ENCODE peak calls at places on chromosomes 6 and 20, in eight cellular contexts. One of them, this sample, is unnamed.

GRCh38 chr6:88972504-88973423 is 9.3 kb upstream of the RNGTT start:
- DNase-seq in thoracic aorta: no peak
- DNase-seq in hepatocyte: no peak
- DNase-seq in lower leg skin: no peak
- DNase-seq in left ventricle myocardium inferior: no peak
- DNase-seq in lung: no peak
- DNase-seq in suprapubic skin: no peak
- DNase-seq in adrenal gland: no peak
- DNase-seq in this sample: no peak

GRCh38 chr6:84227044-84227433 is 404 bp downstream of the CEP162 start:
- DNase-seq in thoracic aorta: no peak
- DNase-seq in hepatocyte: peak; percentile 7
- DNase-seq in lower leg skin: no peak
- DNase-seq in left ventricle myocardium inferior: no peak
- DNase-seq in lung: no peak
- DNase-seq in suprapubic skin: no peak
- DNase-seq in adrenal gland: peak; percentile 15
- DNase-seq in this sample: no peak

GRCh38 chr6:72554761-72555221 is 67.1 kb upstream of the KCNQ5 start:
- DNase-seq in thoracic aorta: no peak
- DNase-seq in hepatocyte: no peak
- DNase-seq in lower leg skin: no peak
- DNase-seq in left ventricle myocardium inferior: no peak
- DNase-seq in lung: no peak
- DNase-seq in suprapubic skin: no peak
- DNase-seq in adrenal gland: no peak
- DNase-seq in this sample: no peak

GRCh38 chr20:12072945-12073245 is 155.2 kb downstream of the BTBD3 start:
- DNase-seq in thoracic aorta: no peak
- DNase-seq in hepatocyte: no peak
- DNase-seq in lower leg skin: no peak
- DNase-seq in left ventricle myocardium inferior: no peak
- DNase-seq in lung: no peak
- DNase-seq in suprapubic skin: no peak
- DNase-seq in adrenal gland: no peak
- DNase-seq in this sample: no peak

GRCh38 chr6:47670851-47671250 is 27.5 kb upstream of the ADGRF4 start:
- DNase-seq in thoracic aorta: no peak
- DNase-seq in hepatocyte: no peak
- DNase-seq in lower leg skin: no peak
- DNase-seq in left ventricle myocardium inferior: no peak
- DNase-seq in lung: no peak
- DNase-seq in suprapubic skin: no peak
- DNase-seq in adrenal gland: no peak
- DNase-seq in this sample: no peak

GRCh38 chr6:20708367-20709124 is 174.3 kb downstream of the CDKAL1 start:
- DNase-seq in thoracic aorta: no peak
- DNase-seq in hepatocyte: no peak
- DNase-seq in lower leg skin: no peak
- DNase-seq in left ventricle myocardium inferior: no peak
- DNase-seq in lung: no peak
- DNase-seq in suprapubic skin: no peak
- DNase-seq in adrenal gland: no peak
- DNase-seq in this sample: no peak

GRCh38 chr6:7787137-7787575 is 61.3 kb downstream of the BMP6 start:
- DNase-seq in thoracic aorta: no peak
- DNase-seq in hepatocyte: peak; percentile 13
- DNase-seq in lower leg skin: peak; percentile 51
- DNase-seq in left ventricle myocardium inferior: no peak
- DNase-seq in lung: peak; percentile 35
- DNase-seq in suprapubic skin: no peak
- DNase-seq in adrenal gland: peak; percentile 71
- DNase-seq in this sample: no peak

GRCh38 chr6:35489066-35489465 is 7.8 kb downstream of the TEAD3 start:
- DNase-seq in thoracic aorta: no peak
- DNase-seq in hepatocyte: no peak
- DNase-seq in lower leg skin: no peak
- DNase-seq in left ventricle myocardium inferior: no peak
- DNase-seq in lung: no peak
- DNase-seq in suprapubic skin: no peak
- DNase-seq in adrenal gland: no peak
- DNase-seq in this sample: no peak

GRCh38 chr6:35727935-35728662 is 8.7 kb upstream of the ARMC12 start:
- DNase-seq in thoracic aorta: peak; percentile 75
- DNase-seq in hepatocyte: peak; percentile 96
- DNase-seq in lower leg skin: peak; percentile 92
- DNase-seq in left ventricle myocardium inferior: peak; percentile 95
- DNase-seq in lung: peak; percentile 92
- DNase-seq in suprapubic skin: peak; percentile 96
- DNase-seq in adrenal gland: peak; percentile 96
- DNase-seq in this sample: peak; percentile 83

GRCh38 chr6:101117397-101118185 is 236.5 kb upstream of the ASCC3 start:
- DNase-seq in thoracic aorta: no peak
- DNase-seq in hepatocyte: peak; percentile 30
- DNase-seq in lower leg skin: no peak
- DNase-seq in left ventricle myocardium inferior: no peak
- DNase-seq in lung: no peak
- DNase-seq in suprapubic skin: no peak
- DNase-seq in adrenal gland: no peak
- DNase-seq in this sample: peak; percentile 65

GRCh38 chr6:106973841-106974336 is 640 bp downstream of the CD24 start:
- DNase-seq in thoracic aorta: no peak
- DNase-seq in hepatocyte: peak; percentile 50
- DNase-seq in lower leg skin: no peak
- DNase-seq in left ventricle myocardium inferior: no peak
- DNase-seq in lung: peak; percentile 32
- DNase-seq in suprapubic skin: no peak
- DNase-seq in adrenal gland: no peak
- DNase-seq in this sample: no peak

GRCh38 chr6:38034269-38034914 is 214.9 kb downstream of the ZFAND3 start:
- DNase-seq in thoracic aorta: no peak
- DNase-seq in hepatocyte: peak; percentile 39
- DNase-seq in lower leg skin: no peak
- DNase-seq in left ventricle myocardium inferior: no peak
- DNase-seq in lung: no peak
- DNase-seq in suprapubic skin: no peak
- DNase-seq in adrenal gland: no peak
- DNase-seq in this sample: peak; percentile 59

GRCh38 chr6:144036064-144036873 is 28.2 kb upstream of the PLAGL1 start:
- DNase-seq in thoracic aorta: no peak
- DNase-seq in hepatocyte: peak; percentile 23
- DNase-seq in lower leg skin: peak; percentile 27
- DNase-seq in left ventricle myocardium inferior: no peak
- DNase-seq in lung: peak; percentile 35
- DNase-seq in suprapubic skin: no peak
- DNase-seq in adrenal gland: peak; percentile 51
- DNase-seq in this sample: no peak

GRCh38 chr6:12369781-12370262 is 79.7 kb downstream of the EDN1 start:
- DNase-seq in thoracic aorta: no peak
- DNase-seq in hepatocyte: peak; percentile 44
- DNase-seq in lower leg skin: no peak
- DNase-seq in left ventricle myocardium inferior: no peak
- DNase-seq in lung: peak; percentile 74
- DNase-seq in suprapubic skin: no peak
- DNase-seq in adrenal gland: no peak
- DNase-seq in this sample: no peak

GRCh38 chr20:39049148-39049547 is 87.0 kb downstream of the DHX35 start:
- DNase-seq in thoracic aorta: no peak
- DNase-seq in hepatocyte: no peak
- DNase-seq in lower leg skin: no peak
- DNase-seq in left ventricle myocardium inferior: no peak
- DNase-seq in lung: no peak
- DNase-seq in suprapubic skin: no peak
- DNase-seq in adrenal gland: no peak
- DNase-seq in this sample: no peak

GRCh38 chr6:81906709-81907204 is 154.3 kb upstream of the TENT5A start:
- DNase-seq in thoracic aorta: no peak
- DNase-seq in hepatocyte: no peak
- DNase-seq in lower leg skin: no peak
- DNase-seq in left ventricle myocardium inferior: no peak
- DNase-seq in lung: no peak
- DNase-seq in suprapubic skin: no peak
- DNase-seq in adrenal gland: no peak
- DNase-seq in this sample: no peak

GRCh38 chr6:69936674-69937363 is 70.5 kb downstream of the COL19A1 start:
- DNase-seq in thoracic aorta: no peak
- DNase-seq in hepatocyte: no peak
- DNase-seq in lower leg skin: no peak
- DNase-seq in left ventricle myocardium inferior: no peak
- DNase-seq in lung: no peak
- DNase-seq in suprapubic skin: no peak
- DNase-seq in adrenal gland: no peak
- DNase-seq in this sample: peak; percentile 39

GRCh38 chr6:3260772-3261517 is 2.2 kb downstream of the PSMG4 start:
- DNase-seq in thoracic aorta: no peak
- DNase-seq in hepatocyte: no peak
- DNase-seq in lower leg skin: no peak
- DNase-seq in left ventricle myocardium inferior: no peak
- DNase-seq in lung: no peak
- DNase-seq in suprapubic skin: no peak
- DNase-seq in adrenal gland: no peak
- DNase-seq in this sample: no peak
- H3K4me3 ChIP-seq in thoracic aorta: no peak overlapping the region
- H3K4me3 ChIP-seq in hepatocyte: no peak overlapping the region
- H3K4me3 ChIP-seq in lower leg skin: no peak overlapping the region
- H3K4me3 ChIP-seq in left ventricle myocardium inferior: peak overlapping the region; percentile 93
- H3K4me3 ChIP-seq in lung: no peak overlapping the region
- H3K4me3 ChIP-seq in suprapubic skin: peak overlapping the region; percentile 1
- H3K4me3 ChIP-seq in adrenal gland: no peak overlapping the region
- H3K4me3 ChIP-seq in this sample: peak overlapping the region; percentile 91

DNA sequence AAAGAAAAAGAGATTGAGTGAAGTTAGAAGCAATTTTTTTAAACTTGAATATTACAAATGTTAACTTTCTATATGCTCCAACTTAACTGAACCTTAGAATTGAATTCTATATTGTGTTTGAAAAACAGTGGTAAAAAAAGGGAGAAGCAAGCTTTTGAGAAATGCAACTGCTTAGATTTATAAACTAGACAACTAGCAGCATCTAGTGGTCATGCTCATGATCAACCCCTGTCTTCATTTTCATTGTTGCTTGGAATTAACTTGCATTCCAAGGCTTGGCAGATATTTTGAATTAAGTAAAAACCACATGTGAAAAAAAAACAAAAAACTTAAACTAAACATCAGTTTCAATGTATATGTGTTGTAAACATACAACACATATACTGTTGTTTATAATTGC is 113.1 kb downstream of the C6orf58 start:
- DNase-seq in thoracic aorta: no peak
- DNase-seq in hepatocyte: peak; percentile 12
- DNase-seq in lower leg skin: no peak
- DNase-seq in left ventricle myocardium inferior: no peak
- DNase-seq in lung: no peak
- DNase-seq in suprapubic skin: no peak
- DNase-seq in adrenal gland: no peak
- DNase-seq in this sample: no peak
- TF ChIP-seq CTCF in thoracic aorta: no peak
- TF ChIP-seq CTCF in hepatocyte: peak; percentile 59
- TF ChIP-seq CTCF in lower leg skin: no peak
- TF ChIP-seq CTCF in left ventricle myocardium inferior: peak; percentile 40
- TF ChIP-seq CTCF in lung: no peak
- TF ChIP-seq CTCF in suprapubic skin: no peak
- TF ChIP-seq CTCF in adrenal gland: no peak
- TF ChIP-seq CTCF in this sample: peak; percentile 77

GRCh38 chr20:19887566-19888268 is 129.4 kb upstream of the NAA20 start:
- DNase-seq in thoracic aorta: no peak
- DNase-seq in hepatocyte: no peak
- DNase-seq in lower leg skin: no peak
- DNase-seq in left ventricle myocardium inferior: no peak
- DNase-seq in lung: no peak
- DNase-seq in suprapubic skin: no peak
- DNase-seq in adrenal gland: no peak
- DNase-seq in this sample: no peak
- H3K4me3 ChIP-seq in thoracic aorta: peak overlapping the region; percentile 61
- H3K4me3 ChIP-seq in hepatocyte: no peak overlapping the region
- H3K4me3 ChIP-seq in lower leg skin: no peak overlapping the region
- H3K4me3 ChIP-seq in left ventricle myocardium inferior: peak overlapping the region; percentile 66
- H3K4me3 ChIP-seq in lung: peak overlapping the region; percentile 62
- H3K4me3 ChIP-seq in suprapubic skin: peak overlapping the region; percentile 36
- H3K4me3 ChIP-seq in adrenal gland: no peak overlapping the region
- H3K4me3 ChIP-seq in this sample: no peak overlapping the region

GRCh38 chr20:45328451-45328850 is 19.8 kb downstream of the SDC4 start:
- DNase-seq in thoracic aorta: no peak
- DNase-seq in hepatocyte: no peak
- DNase-seq in lower leg skin: no peak
- DNase-seq in left ventricle myocardium inferior: no peak
- DNase-seq in lung: no peak
- DNase-seq in suprapubic skin: no peak
- DNase-seq in adrenal gland: no peak
- DNase-seq in this sample: no peak

GRCh38 chr20:45330476-45330875 is 17.7 kb downstream of the SDC4 start:
- DNase-seq in thoracic aorta: no peak
- DNase-seq in hepatocyte: no peak
- DNase-seq in lower leg skin: no peak
- DNase-seq in left ventricle myocardium inferior: no peak
- DNase-seq in lung: no peak
- DNase-seq in suprapubic skin: no peak
- DNase-seq in adrenal gland: no peak
- DNase-seq in this sample: no peak

GRCh38 chr20:45325367-45325766 is 17.3 kb upstream of the MATN4 start:
- DNase-seq in thoracic aorta: no peak
- DNase-seq in hepatocyte: no peak
- DNase-seq in lower leg skin: no peak
- DNase-seq in left ventricle myocardium inferior: no peak
- DNase-seq in lung: no peak
- DNase-seq in suprapubic skin: no peak
- DNase-seq in adrenal gland: no peak
- DNase-seq in this sample: no peak

GRCh38 chr20:45323731-45324130 is 15.6 kb upstream of the MATN4 start:
- DNase-seq in thoracic aorta: no peak
- DNase-seq in hepatocyte: no peak
- DNase-seq in lower leg skin: no peak
- DNase-seq in left ventricle myocardium inferior: no peak
- DNase-seq in lung: no peak
- DNase-seq in suprapubic skin: no peak
- DNase-seq in adrenal gland: no peak
- DNase-seq in this sample: no peak

DNA sequence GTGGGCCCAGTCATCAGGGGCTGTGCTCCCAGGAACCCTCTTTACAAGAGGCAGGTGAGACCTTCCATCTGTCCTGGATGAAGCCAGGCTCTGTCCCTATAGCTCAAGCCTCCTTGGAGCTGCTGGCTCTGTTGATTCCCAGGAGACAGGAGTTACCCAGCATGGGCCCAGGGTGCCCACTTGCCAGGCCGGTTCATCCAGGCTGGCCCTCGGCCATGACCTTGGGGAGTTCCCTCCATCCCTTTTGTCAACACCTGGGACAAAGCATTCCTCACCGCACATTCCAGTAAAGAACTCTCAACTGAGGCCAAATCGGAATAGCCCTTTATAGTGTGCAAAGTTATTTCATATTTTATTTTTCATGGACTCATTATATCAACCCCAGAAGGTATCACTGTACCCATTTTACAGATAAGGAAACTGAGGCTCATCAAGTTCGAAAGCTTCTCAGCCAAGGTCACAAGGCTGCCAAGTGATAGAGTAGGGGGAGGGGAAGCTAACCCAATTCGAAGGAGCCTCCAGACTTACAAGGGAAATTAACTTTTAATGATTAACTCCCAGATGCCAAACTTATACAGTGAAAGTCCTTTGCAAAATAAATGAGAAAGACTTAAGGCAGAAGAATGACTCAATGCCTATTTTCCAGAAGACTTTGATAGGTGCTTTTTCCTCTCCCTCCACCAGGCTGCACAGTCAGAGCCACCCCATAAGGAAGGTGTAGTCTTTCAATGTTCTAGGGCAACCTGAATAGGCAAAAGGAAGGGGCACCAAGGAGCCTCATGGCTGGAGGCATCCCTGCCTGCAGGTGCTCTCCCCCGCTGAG is 18.5 kb downstream of the SDC4 start:
- DNase-seq in thoracic aorta: no peak
- DNase-seq in hepatocyte: no peak
- DNase-seq in lower leg skin: no peak
- DNase-seq in left ventricle myocardium inferior: no peak
- DNase-seq in lung: peak; percentile 61
- DNase-seq in suprapubic skin: no peak
- DNase-seq in adrenal gland: no peak
- DNase-seq in this sample: peak; percentile 62
- TF ChIP-seq CTCF in thoracic aorta: no peak
- TF ChIP-seq CTCF in hepatocyte: no peak
- TF ChIP-seq CTCF in lower leg skin: no peak
- TF ChIP-seq CTCF in left ventricle myocardium inferior: no peak
- TF ChIP-seq CTCF in lung: no peak
- TF ChIP-seq CTCF in suprapubic skin: no peak
- TF ChIP-seq CTCF in adrenal gland: no peak
- TF ChIP-seq CTCF in this sample: no peak

This sample was measured in LNCaP clone FGC.